ENCODE peak calls at places on chromosomes 5 and 9, in five cellular contexts. F is astrocyte, J is neural progenitor cell, B is GM12878, Q is IMR-90. X is an unnamed sample.

GRCh38 chr9:79768199-79768598 is 196.4 kb downstream of the TLE4 start:
- DNase-seq in B (no peak), J (no peak), F (no peak), Q (peak; percentile 78), X (no peak)

GRCh38 chr9:93136693-93137092 is 2.6 kb upstream of the NINJ1 start:
- DNase-seq in Q (no peak), F (no peak), J (no peak), B (no peak), X (no peak)

GRCh38 chr9:108056083-108056804 is 566.7 kb upstream of the KLF4 start:
- DNase-seq in B (no peak), J (no peak), F (peak; percentile 65), Q (peak; percentile 78), X (no peak)

GRCh38 chr9:31137850-31138160 is 1246.6 kb upstream of the ACO1 start:
- DNase-seq in B (no peak), J (no peak), F (peak; percentile 50), Q (no peak), X (no peak)

GRCh38 chr9:76445976-76446375 is 13.0 kb upstream of the GCNT1 start:
- DNase-seq in F (no peak), B (no peak), J (no peak), Q (no peak), X (no peak)

GRCh38 chr9:97564291-97565175 is 63.1 kb downstream of the TMOD1 start:
- DNase-seq in Q (peak; percentile 78), B (no peak), J (peak; percentile 38), F (peak; percentile 52), X (no peak)

GRCh38 chr5:9716838-9717281 is 86.7 kb upstream of the TAS2R1 start:
- DNase-seq in B (peak; percentile 7), F (peak; percentile 81), J (no peak), Q (peak; percentile 96), X (no peak)

GRCh38 chr5:179803651-179804598 is 2.7 kb downstream of the MGAT4B start:
- DNase-seq in Q (peak; percentile 41), J (no peak), B (no peak), F (no peak), X (peak; percentile 65)

GRCh38 chr5:15002791-15003190 is 131.2 kb upstream of the ANKH start:
- DNase-seq in F (no peak), Q (no peak), J (no peak), B (no peak), X (no peak)

GRCh38 chr9:13805566-13805965 is 508.4 kb downstream of the NFIB start:
- DNase-seq in J (no peak), F (no peak), B (no peak), Q (peak; percentile 57), X (no peak)

GRCh38 chr5:81750308-81751008 is 439 bp downstream of the SSBP2 start:
- DNase-seq in B (no peak), Q (no peak), J (peak; percentile 56), F (no peak), X (no peak)

DNA sequence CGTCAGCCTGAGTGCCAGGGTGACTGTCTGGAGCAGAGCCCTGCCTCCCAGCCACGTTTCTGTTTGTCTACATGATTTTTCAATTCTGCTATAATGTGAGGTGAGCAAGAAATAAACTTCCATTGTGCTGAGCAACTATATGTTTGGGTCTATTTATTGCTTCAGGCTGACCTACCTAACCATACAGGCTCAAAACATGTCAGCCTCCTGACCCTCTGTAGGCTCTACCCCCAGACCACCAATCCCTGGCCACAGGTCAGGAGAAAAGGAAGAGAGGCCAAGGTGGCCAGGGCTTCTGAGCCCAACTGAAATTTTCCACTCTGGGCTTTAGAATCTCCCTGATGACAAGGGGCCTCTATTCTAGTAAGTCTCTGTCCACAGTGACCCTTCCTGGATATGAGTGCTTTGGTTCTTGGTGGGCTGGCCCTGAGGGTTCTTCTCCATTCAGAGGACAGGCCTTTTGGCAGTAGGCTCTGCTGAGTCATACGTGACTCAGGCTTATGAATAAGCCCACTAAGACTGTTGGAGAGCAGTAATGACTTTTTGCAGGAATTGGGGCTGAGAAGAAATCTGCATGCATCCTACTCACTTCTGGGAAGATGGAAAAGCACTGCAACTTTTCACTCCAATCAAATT is 117.2 kb upstream of the TBCA start:
- DNase-seq in Q (peak; percentile 99), J (no peak), B (no peak), F (peak; percentile 97), X (no peak)
- H2AFZ ChIP-seq in Q (peak overlapping the region; percentile 85), J (no peak overlapping the region), B (no peak overlapping the region), F (no peak overlapping the region), X (no peak overlapping the region)

DNA sequence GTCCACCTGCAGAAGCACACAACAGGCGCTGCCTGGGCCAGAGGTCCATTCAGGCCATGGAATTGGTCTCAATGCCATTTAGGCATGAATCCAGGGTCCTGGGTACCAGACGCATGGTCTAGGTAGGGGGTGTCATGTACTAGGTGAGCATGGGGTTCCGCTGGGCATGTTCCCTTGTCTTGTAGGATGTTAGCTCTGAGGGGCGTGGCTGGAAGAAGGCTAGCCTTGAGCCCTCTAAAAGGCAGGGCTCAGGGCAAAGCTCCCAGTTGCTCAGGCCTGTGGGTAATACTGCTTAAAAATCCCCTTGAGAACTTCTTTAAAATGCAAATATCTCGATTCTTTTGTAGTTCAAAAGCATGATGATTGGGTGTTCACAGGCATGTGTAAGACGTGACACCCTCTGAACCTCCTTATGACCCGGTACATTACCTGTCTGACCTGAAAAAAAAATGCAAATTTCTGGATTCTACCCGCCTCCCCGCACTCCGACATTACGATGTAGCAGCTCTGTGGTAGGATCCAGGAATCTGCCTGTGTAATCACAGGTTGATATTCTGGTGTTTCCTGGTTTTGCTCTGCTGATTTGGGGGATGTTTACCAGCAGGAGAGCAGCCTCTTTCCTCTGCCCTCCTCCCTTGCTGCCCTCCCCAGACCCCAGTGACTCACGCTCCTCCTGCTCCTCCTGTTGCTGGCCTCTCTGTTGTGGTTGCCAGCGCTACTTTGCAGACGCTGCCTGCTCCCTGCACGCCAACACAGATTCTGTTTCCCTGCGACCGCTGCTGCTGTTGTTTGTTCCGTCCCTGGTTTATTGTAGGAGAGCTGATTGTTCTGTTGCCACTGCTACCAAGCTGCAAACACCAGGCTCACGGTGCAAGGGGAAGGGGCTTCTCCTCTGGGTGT is 5.7 kb downstream of the TMC1 start:
- DNase-seq in F (peak; percentile 93), J (peak; percentile 74), Q (peak; percentile 93), B (peak; percentile 77), X (peak; percentile 70)
- H3K9ac ChIP-seq in F (peak overlapping the region; percentile 81), J (no peak overlapping the region), Q (peak overlapping the region; percentile 88), B (peak overlapping the region; percentile 41), X (peak overlapping the region; percentile 17)

GRCh38 chr9:85927077-85927476 is 13.9 kb upstream of the NAA35 start:
- DNase-seq in Q (no peak), F (no peak), B (no peak), J (no peak), X (no peak)
- H3K4me2 ChIP-seq in Q (no peak overlapping the region), F (no peak overlapping the region), B (no peak overlapping the region), J (no peak overlapping the region), X (no peak overlapping the region)

GRCh38 chr5:2857837-2858236 is 106.4 kb upstream of the IRX2 start:
- DNase-seq in F (no peak), Q (no peak), B (no peak), J (no peak), X (peak; percentile 48)

GRCh38 chr5:2863133-2863532 is 111.7 kb upstream of the IRX2 start:
- DNase-seq in J (no peak), B (no peak), F (no peak), Q (no peak), X (no peak)

GRCh38 chr5:2863675-2864433 is 112.4 kb upstream of the IRX2 start:
- DNase-seq in F (no peak), B (no peak), Q (no peak), J (peak; percentile 13), X (no peak)

GRCh38 chr5:2861605-2862004 is 110.1 kb upstream of the IRX2 start:
- DNase-seq in J (no peak), B (no peak), F (no peak), Q (no peak), X (peak; percentile 82)

DNA sequence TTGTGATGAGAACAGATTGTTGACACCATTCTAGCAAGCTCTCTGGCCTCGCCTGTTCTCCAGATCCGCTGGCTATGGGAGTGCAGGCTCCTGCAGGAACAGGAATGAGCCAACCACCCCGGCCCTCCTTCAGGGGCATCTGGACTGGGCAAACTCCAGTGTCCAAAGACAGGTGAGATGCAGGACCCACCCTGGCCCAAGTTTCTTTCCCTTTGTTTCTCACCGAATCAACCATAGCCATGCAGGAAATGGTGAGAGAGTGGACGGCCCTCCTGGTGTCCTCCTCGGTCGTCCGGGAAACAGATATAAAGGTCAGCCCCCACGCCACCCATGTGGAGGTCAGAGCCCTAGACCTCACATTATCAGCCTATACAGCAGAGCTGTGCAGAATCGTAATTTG is 108.6 kb upstream of the IRX2 start:
- DNase-seq in F (no peak), Q (no peak), J (no peak), B (no peak), X (no peak)
- H2AFZ ChIP-seq in F (no peak overlapping the region), Q (no peak overlapping the region), J (no peak overlapping the region), B (no peak overlapping the region), X (no peak overlapping the region)

DNA sequence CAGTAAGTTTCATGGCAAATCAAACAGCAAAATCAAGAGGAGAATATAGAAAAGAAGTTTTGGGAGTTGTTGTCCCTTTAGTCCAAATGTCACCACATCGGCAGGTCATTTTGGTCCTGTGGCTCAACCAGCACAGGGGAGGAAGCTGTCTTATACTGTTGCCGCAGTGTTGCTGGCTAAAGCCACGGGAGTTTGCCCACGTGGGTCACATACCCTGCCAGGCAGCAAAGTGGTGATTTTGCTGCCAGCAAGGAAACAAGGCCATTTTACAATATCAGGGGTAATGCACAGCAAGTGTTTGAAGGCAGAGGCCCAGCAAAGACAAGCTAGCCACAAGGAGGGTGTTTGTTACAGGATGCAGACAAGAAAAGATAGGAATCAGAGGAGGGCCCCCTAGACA is 14.5 kb downstream of the GABRA6 start:
- DNase-seq in Q (no peak), F (no peak), B (no peak), J (no peak), X (no peak)
- H3K9ac ChIP-seq in Q (no peak overlapping the region), F (no peak overlapping the region), B (no peak overlapping the region), J (no peak overlapping the region), X (no peak overlapping the region)

GRCh38 chr5:111781200-111781599 is 24.2 kb upstream of the NREP start:
- DNase-seq in B (no peak), Q (peak; percentile 67), F (peak; percentile 78), J (no peak), X (no peak)

GRCh38 chr5:111783537-111783936 is 26.5 kb upstream of the NREP start:
- DNase-seq in Q (no peak), B (no peak), J (no peak), F (no peak), X (no peak)

GRCh38 chr5:111777382-111777781 is 20.4 kb upstream of the NREP start:
- DNase-seq in Q (no peak), B (no peak), J (no peak), F (no peak), X (no peak)

GRCh38 chr5:111779260-111780254 is 22.6 kb upstream of the NREP start:
- DNase-seq in F (peak; percentile 56), B (no peak), Q (peak; percentile 39), J (no peak), X (peak; percentile 33)

DNA sequence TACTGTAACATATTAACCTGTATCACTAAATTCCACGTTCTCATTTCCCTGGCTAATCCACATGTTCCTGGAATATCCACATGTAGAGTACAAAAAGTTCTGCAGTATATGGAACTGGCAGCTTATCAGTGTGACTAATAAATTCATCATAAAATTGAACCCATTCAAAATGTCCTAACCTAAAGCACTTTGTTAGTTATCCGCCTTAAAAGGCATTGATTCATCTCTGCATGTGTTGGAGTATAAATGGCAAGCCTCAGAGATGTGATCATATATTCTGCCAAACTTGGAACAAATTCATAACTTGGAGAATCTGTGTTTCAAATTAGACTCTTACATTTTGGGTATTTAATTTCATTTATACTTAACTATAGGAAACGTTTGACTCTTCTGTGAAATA is 25.2 kb upstream of the NREP start:
- DNase-seq in J (no peak), Q (peak; percentile 25), B (no peak), F (no peak), X (no peak)
- H3K4me2 ChIP-seq in J (no peak overlapping the region), Q (no peak overlapping the region), B (no peak overlapping the region), F (no peak overlapping the region), X (no peak overlapping the region)